ENCODE peak calls at places on chromosomes 6 and 20, in eight cellular contexts. One of them, this sample, is unnamed.

GRCh38 chr6:33286946-33287914 is 1.8 kb downstream of the WDR46 start:
- DNase-seq in NCI-H1417: no peak
- DNase-seq in activated B cell treated with CpG ODN at 0.5 μM for 24 hours: no peak
- DNase-seq in cardiac muscle cell: no peak
- DNase-seq in stimulated activated naive CD4-positive, alpha-beta T cell treated with Interleukin-2 at 50 U/mL for 16 hours: no peak
- DNase-seq in stimulated activated CD4-positive, alpha-beta T cell treated with anti-CD3 and anti-CD28 coated beads, Interleukin-2, amount 100 ng/mL, for 4 hours: no peak
- DNase-seq in HepG2: no peak
- DNase-seq in activated CD4-positive, alpha-beta T cell treated with anti-CD3 and anti-CD28 coated beads for 48 hours: no peak
- DNase-seq in this sample: no peak

GRCh38 chr20:58710481-58711265 is 18.1 kb downstream of the NPEPL1 start:
- DNase-seq in HepG2: no peak
- DNase-seq in activated CD4-positive, alpha-beta T cell treated with anti-CD3 and anti-CD28 coated beads for 48 hours: peak
- DNase-seq in activated B cell treated with CpG ODN at 0.5 μM for 24 hours: no peak
- DNase-seq in stimulated activated CD4-positive, alpha-beta T cell treated with anti-CD3 and anti-CD28 coated beads, Interleukin-2, amount 100 ng/mL, for 4 hours: no peak
- DNase-seq in NCI-H1417: no peak
- DNase-seq in cardiac muscle cell: no peak
- DNase-seq in stimulated activated naive CD4-positive, alpha-beta T cell treated with Interleukin-2 at 50 U/mL for 16 hours: no peak
- DNase-seq in this sample: no peak

GRCh38 chr20:47949230-47949629 is 163.9 kb upstream of the SULF2 start:
- DNase-seq in stimulated activated CD4-positive, alpha-beta T cell treated with anti-CD3 and anti-CD28 coated beads, Interleukin-2, amount 100 ng/mL, for 4 hours: no peak
- DNase-seq in activated B cell treated with CpG ODN at 0.5 μM for 24 hours: no peak
- DNase-seq in NCI-H1417: no peak
- DNase-seq in HepG2: no peak
- DNase-seq in stimulated activated naive CD4-positive, alpha-beta T cell treated with Interleukin-2 at 50 U/mL for 16 hours: no peak
- DNase-seq in activated CD4-positive, alpha-beta T cell treated with anti-CD3 and anti-CD28 coated beads for 48 hours: no peak
- DNase-seq in cardiac muscle cell: no peak
- DNase-seq in this sample: no peak

GRCh38 chr20:41264819-41265218 is 52.7 kb downstream of the ZHX3 start:
- DNase-seq in HepG2: no peak
- DNase-seq in stimulated activated CD4-positive, alpha-beta T cell treated with anti-CD3 and anti-CD28 coated beads, Interleukin-2, amount 100 ng/mL, for 4 hours: no peak
- DNase-seq in activated CD4-positive, alpha-beta T cell treated with anti-CD3 and anti-CD28 coated beads for 48 hours: no peak
- DNase-seq in activated B cell treated with CpG ODN at 0.5 μM for 24 hours: no peak
- DNase-seq in cardiac muscle cell: no peak
- DNase-seq in stimulated activated naive CD4-positive, alpha-beta T cell treated with Interleukin-2 at 50 U/mL for 16 hours: no peak
- DNase-seq in NCI-H1417: no peak
- DNase-seq in this sample: no peak

GRCh38 chr6:148658701-148659100 is 88.1 kb upstream of the UST start:
- DNase-seq in cardiac muscle cell: no peak
- DNase-seq in stimulated activated CD4-positive, alpha-beta T cell treated with anti-CD3 and anti-CD28 coated beads, Interleukin-2, amount 100 ng/mL, for 4 hours: no peak
- DNase-seq in stimulated activated naive CD4-positive, alpha-beta T cell treated with Interleukin-2 at 50 U/mL for 16 hours: no peak
- DNase-seq in activated B cell treated with CpG ODN at 0.5 μM for 24 hours: no peak
- DNase-seq in HepG2: no peak
- DNase-seq in NCI-H1417: no peak
- DNase-seq in activated CD4-positive, alpha-beta T cell treated with anti-CD3 and anti-CD28 coated beads for 48 hours: no peak
- DNase-seq in this sample: no peak

GRCh38 chr20:60136640-60137411 is 178.6 kb downstream of the CDH26 start:
- DNase-seq in NCI-H1417: peak
- DNase-seq in activated CD4-positive, alpha-beta T cell treated with anti-CD3 and anti-CD28 coated beads for 48 hours: no peak
- DNase-seq in stimulated activated naive CD4-positive, alpha-beta T cell treated with Interleukin-2 at 50 U/mL for 16 hours: no peak
- DNase-seq in stimulated activated CD4-positive, alpha-beta T cell treated with anti-CD3 and anti-CD28 coated beads, Interleukin-2, amount 100 ng/mL, for 4 hours: no peak
- DNase-seq in HepG2: no peak
- DNase-seq in activated B cell treated with CpG ODN at 0.5 μM for 24 hours: no peak
- DNase-seq in cardiac muscle cell: no peak
- DNase-seq in this sample: no peak

GRCh38 chr6:28606424-28607391 is 81.0 kb downstream of the GPX5 start:
- DNase-seq in NCI-H1417: peak
- DNase-seq in activated B cell treated with CpG ODN at 0.5 μM for 24 hours: no peak
- DNase-seq in cardiac muscle cell: peak
- DNase-seq in HepG2: peak
- DNase-seq in stimulated activated CD4-positive, alpha-beta T cell treated with anti-CD3 and anti-CD28 coated beads, Interleukin-2, amount 100 ng/mL, for 4 hours: no peak
- DNase-seq in stimulated activated naive CD4-positive, alpha-beta T cell treated with Interleukin-2 at 50 U/mL for 16 hours: no peak
- DNase-seq in activated CD4-positive, alpha-beta T cell treated with anti-CD3 and anti-CD28 coated beads for 48 hours: peak
- DNase-seq in this sample: no peak

GRCh38 chr20:40497781-40498691 is 191.0 kb downstream of the MAFB start:
- DNase-seq in activated B cell treated with CpG ODN at 0.5 μM for 24 hours: no peak
- DNase-seq in stimulated activated naive CD4-positive, alpha-beta T cell treated with Interleukin-2 at 50 U/mL for 16 hours: no peak
- DNase-seq in NCI-H1417: no peak
- DNase-seq in cardiac muscle cell: no peak
- DNase-seq in HepG2: no peak
- DNase-seq in activated CD4-positive, alpha-beta T cell treated with anti-CD3 and anti-CD28 coated beads for 48 hours: no peak
- DNase-seq in stimulated activated CD4-positive, alpha-beta T cell treated with anti-CD3 and anti-CD28 coated beads, Interleukin-2, amount 100 ng/mL, for 4 hours: no peak
- DNase-seq in this sample: no peak

This sample was measured in Peyer's patch.